ENCODE peak calls at places on chromosome 19, in nine cellular contexts. W, I, J, Y, U, F, E, Z and H are unnamed samples.

GRCh38 chr19:9885077-9885552 is 50.0 kb downstream of the PIN1 start:
- DNase-seq in W (peak), I (no peak), J (peak), Y (no peak), U (no peak), F (no peak), E (no peak), Z (no peak), H (no peak)

GRCh38 chr19:28465317-28466086 is 747.4 kb downstream of the UQCRFS1 start:
- DNase-seq in W (no peak), I (no peak), J (no peak), Y (no peak), U (no peak), F (no peak), E (no peak), Z (peak), H (no peak)

GRCh38 chr19:1373534-1374249 is 10.0 kb upstream of the NDUFS7 start:
- DNase-seq in W (no peak), I (no peak), J (no peak), Y (no peak), U (no peak), F (no peak), E (no peak), Z (no peak), H (peak)

GRCh38 chr19:13623686-13624405 is 117.6 kb upstream of the CACNA1A start:
- DNase-seq in W (no peak), I (no peak), J (peak), Y (no peak), U (no peak), F (no peak), E (no peak), Z (no peak), H (no peak)

GRCh38 chr19:5131866-5132561 is 163.1 kb downstream of the KDM4B start:
- DNase-seq in W (no peak), I (no peak), J (no peak), Y (no peak), U (peak), F (no peak), E (no peak), Z (no peak), H (peak)

GRCh38 chr19:1956143-1956537 is 15.2 kb downstream of the CSNK1G2 start:
- DNase-seq in W (no peak), I (no peak), J (no peak), Y (no peak), U (no peak), F (no peak), E (no peak), Z (no peak), H (no peak)

GRCh38 chr19:45469835-45470146 is 2.0 kb downstream of the FOSB start:
- DNase-seq in W (peak), I (peak), J (peak), Y (no peak), U (peak), F (no peak), E (no peak), Z (no peak), H (peak)

GRCh38 chr19:4077800-4078683 is 11.3 kb upstream of the ZBTB7A start:
- DNase-seq in W (no peak), I (peak), J (peak), Y (no peak), U (no peak), F (no peak), E (no peak), Z (peak), H (peak)

GRCh38 chr19:1016647-1017114 is 4.2 kb downstream of the TMEM259 start:
- DNase-seq in W (no peak), I (peak), J (no peak), Y (no peak), U (no peak), F (no peak), E (no peak), Z (peak), H (peak)

GRCh38 chr19:37059142-37059541 is 19.1 kb upstream of the ZNF420 start:
- DNase-seq in W (no peak), I (no peak), J (no peak), Y (no peak), U (no peak), F (no peak), E (no peak), Z (no peak), H (no peak)

GRCh38 chr19:752652-753517 is 2.0 kb downstream of the MISP start:
- DNase-seq in W (no peak), I (peak), J (no peak), Y (peak), U (peak), F (no peak), E (no peak), Z (peak), H (peak)

GRCh38 chr19:10009269-10009665 is 1.0 kb downstream of the COL5A3 start:
- DNase-seq in W (peak), I (peak), J (peak), Y (no peak), U (no peak), F (peak), E (no peak), Z (peak), H (no peak)

GRCh38 chr19:49133621-49134454 is 14.5 kb downstream of the PPFIA3 start:
- DNase-seq in W (peak), I (peak), J (peak), Y (no peak), U (peak), F (no peak), E (no peak), Z (peak), H (peak)

GRCh38 chr19:18460313-18460712 is 22.4 kb upstream of the ISYNA1 start:
- DNase-seq in W (no peak), I (peak), J (no peak), Y (no peak), U (no peak), F (no peak), E (no peak), Z (peak), H (no peak)

GRCh38 chr19:49923055-49924003 is 5.7 kb upstream of the ATF5 start:
- DNase-seq in W (no peak), I (peak), J (no peak), Y (no peak), U (no peak), F (no peak), E (no peak), Z (no peak), H (no peak)

GRCh38 chr19:623974-624373 is 9.4 kb downstream of the POLRMT start:
- DNase-seq in W (no peak), I (no peak), J (no peak), Y (no peak), U (no peak), F (no peak), E (no peak), Z (no peak), H (no peak)

GRCh38 chr19:11639602-11640471 is 42.6 kb downstream of the ZNF627 start:
- DNase-seq in W (peak), I (peak), J (peak), Y (peak), U (peak), F (peak), E (peak), Z (peak), H (peak)
- TF ChIP-seq POLR2AphosphoS5 in W (peak), I (no peak), J (no peak), Y (peak), U (peak), F (peak), E (peak), Z (no peak), H (peak)

GRCh38 chr19:7596191-7596937 is 701 bp downstream of the CAMSAP3 start:
- DNase-seq in W (peak), I (peak), J (peak), Y (no peak), U (no peak), F (no peak), E (no peak), Z (no peak), H (peak)
- H3K4me3 ChIP-seq in W (no peak), I (peak), J (peak), Y (peak), U (peak), F (peak), E (peak), Z (peak), H (no peak)

DNA sequence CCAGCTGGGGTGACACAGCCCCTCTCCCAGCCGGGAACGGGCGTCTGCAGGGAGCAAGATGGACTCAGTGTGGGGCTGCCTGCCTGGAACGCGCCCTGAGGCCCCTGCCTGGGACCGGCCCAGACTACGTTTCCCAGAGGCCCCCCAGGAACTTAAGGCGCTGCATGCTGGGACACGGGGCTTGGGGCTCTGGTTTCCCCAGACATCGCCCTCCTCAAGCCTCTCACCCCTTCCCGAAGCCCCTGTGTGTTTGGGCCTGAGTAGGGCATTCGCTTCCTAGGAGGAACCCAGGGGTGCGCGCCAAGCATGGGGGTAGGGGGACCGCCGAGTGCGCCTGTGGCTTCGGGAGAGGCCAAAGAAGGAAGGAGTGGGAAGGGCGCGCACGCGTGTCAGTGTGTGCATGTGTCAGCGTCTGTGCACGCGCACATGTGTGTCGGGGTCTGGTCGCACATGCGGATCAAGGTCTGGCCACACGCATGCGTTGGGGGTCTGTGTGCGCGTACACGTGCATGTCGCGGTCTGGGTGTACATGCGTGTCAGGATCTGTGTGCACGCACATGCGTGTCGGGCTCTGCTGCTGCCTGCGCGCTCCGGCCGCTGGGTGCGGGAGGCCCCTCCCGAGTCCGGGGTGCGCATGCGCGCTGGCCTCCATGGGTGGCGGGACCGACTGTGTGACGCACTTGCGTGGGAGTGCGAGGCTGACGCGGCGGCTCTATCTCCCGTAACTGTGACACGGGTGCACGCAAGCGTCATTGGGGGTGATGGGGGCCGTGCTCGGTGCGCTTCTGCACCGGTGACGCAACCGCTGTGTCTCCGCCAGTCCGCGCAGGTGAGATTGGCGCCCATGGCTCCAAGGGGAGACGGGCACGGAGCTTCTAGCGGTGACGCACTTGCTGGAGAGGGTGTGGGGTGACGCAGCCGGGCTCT is 16.2 kb downstream of the ZNF331 start:
- DNase-seq in W (peak), I (peak), J (peak), Y (no peak), U (peak), F (no peak), E (peak), Z (peak), H (peak)
- TF ChIP-seq POLR2AphosphoS5 in W (no peak), I (peak), J (peak), Y (no peak), U (peak), F (no peak), E (peak), Z (peak), H (peak)

DNA sequence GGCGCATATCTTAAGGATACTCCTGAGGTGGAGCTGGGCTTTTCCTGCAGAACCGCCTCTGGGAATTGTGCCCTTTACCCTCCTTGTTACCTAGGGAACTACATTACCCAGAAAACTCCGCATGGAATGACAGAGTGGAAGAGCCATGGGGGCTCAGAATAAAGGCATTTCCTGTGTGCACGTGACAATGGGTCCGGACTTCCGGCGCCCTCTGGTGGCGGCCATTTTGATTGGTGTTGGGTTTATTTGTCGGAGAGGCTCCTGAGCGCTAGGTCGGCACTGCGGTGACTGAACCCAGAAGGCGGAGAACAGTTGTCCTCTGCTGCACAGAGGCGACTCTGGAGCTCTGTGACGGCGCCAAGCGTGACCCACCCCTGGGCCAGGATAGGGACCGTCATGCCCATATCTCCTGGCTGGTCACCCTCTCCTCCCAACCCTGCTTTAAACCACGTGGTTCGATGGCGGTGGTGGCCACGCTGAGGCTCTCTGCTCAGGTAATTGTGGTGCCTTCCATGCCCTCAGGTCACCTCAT is at the start of gene ZNF587B:
- DNase-seq in W (peak), I (peak), J (peak), Y (peak), U (peak), F (no peak), E (no peak), Z (peak), H (peak)
- H3K4me3 ChIP-seq in W (no peak), I (peak), J (peak), Y (peak), U (peak), F (no peak), E (no peak), Z (peak), H (peak)

GRCh38 chr19:15511671-15512424 is 3.5 kb downstream of the CYP4F22 start:
- DNase-seq in W (no peak), I (no peak), J (no peak), Y (no peak), U (peak), F (no peak), E (no peak), Z (no peak), H (peak)
- TF ChIP-seq POLR2AphosphoS5 in W (no peak), I (no peak), J (no peak), Y (no peak), U (no peak), F (no peak), E (no peak), Z (no peak), H (no peak)

GRCh38 chr19:12272386-12272785 is 22.3 kb downstream of the ZNF44 start:
- DNase-seq in W (no peak), I (no peak), J (no peak), Y (no peak), U (no peak), F (no peak), E (no peak), Z (no peak), H (no peak)
- H3K4me3 ChIP-seq in W (no peak), I (no peak), J (no peak), Y (no peak), U (no peak), F (no peak), E (no peak), Z (no peak), H (no peak)